ENCODE peak calls at places on chromosomes 1 and 21, in seven cellular contexts. One of them, this sample, is unnamed.

GRCh38 chr1:64042331-64043100 is 160.9 kb upstream of the UBE2U start:
- DNase-seq in ELR: peak; percentile 82
- DNase-seq in AG08396: peak; percentile 63
- DNase-seq in NCI-H2081: no peak
- DNase-seq in SK-N-MC: no peak
- DNase-seq in activated naive CD8-positive, alpha-beta T cell treated with anti-CD3 and anti-CD28 coated beads, Interleukin-2, amount 50 U/mL, for 24 hours: no peak
- DNase-seq in activated naive CD4-positive, alpha-beta T cell: no peak
- DNase-seq in this sample: peak; percentile 98

GRCh38 chr1:67647036-67647798 is 37.8 kb upstream of the GADD45A start:
- DNase-seq in ELR: peak; percentile 28
- DNase-seq in AG08396: no peak
- DNase-seq in NCI-H2081: peak; percentile 36
- DNase-seq in SK-N-MC: no peak
- DNase-seq in activated naive CD8-positive, alpha-beta T cell treated with anti-CD3 and anti-CD28 coated beads, Interleukin-2, amount 50 U/mL, for 24 hours: no peak
- DNase-seq in activated naive CD4-positive, alpha-beta T cell: no peak
- DNase-seq in this sample: no peak

GRCh38 chr1:38239258-38239657 is 192.7 kb upstream of the POU3F1 start:
- DNase-seq in ELR: no peak
- DNase-seq in AG08396: no peak
- DNase-seq in NCI-H2081: no peak
- DNase-seq in SK-N-MC: no peak
- DNase-seq in activated naive CD8-positive, alpha-beta T cell treated with anti-CD3 and anti-CD28 coated beads, Interleukin-2, amount 50 U/mL, for 24 hours: no peak
- DNase-seq in activated naive CD4-positive, alpha-beta T cell: no peak
- DNase-seq in this sample: no peak

GRCh38 chr1:39189592-39190041 is 14.9 kb upstream of the MACF1 start:
- DNase-seq in ELR: peak; percentile 78
- DNase-seq in AG08396: no peak
- DNase-seq in NCI-H2081: no peak
- DNase-seq in SK-N-MC: no peak
- DNase-seq in activated naive CD8-positive, alpha-beta T cell treated with anti-CD3 and anti-CD28 coated beads, Interleukin-2, amount 50 U/mL, for 24 hours: no peak
- DNase-seq in activated naive CD4-positive, alpha-beta T cell: no peak
- DNase-seq in this sample: peak; percentile 86

GRCh38 chr1:76511226-76511625 is 356.1 kb upstream of the ST6GALNAC5 start:
- DNase-seq in ELR: no peak
- DNase-seq in AG08396: no peak
- DNase-seq in NCI-H2081: no peak
- DNase-seq in SK-N-MC: no peak
- DNase-seq in activated naive CD8-positive, alpha-beta T cell treated with anti-CD3 and anti-CD28 coated beads, Interleukin-2, amount 50 U/mL, for 24 hours: no peak
- DNase-seq in activated naive CD4-positive, alpha-beta T cell: no peak
- DNase-seq in this sample: no peak

GRCh38 chr1:71698186-71698585 is 584.2 kb downstream of the NEGR1 start:
- DNase-seq in ELR: no peak
- DNase-seq in AG08396: no peak
- DNase-seq in NCI-H2081: no peak
- DNase-seq in SK-N-MC: no peak
- DNase-seq in activated naive CD8-positive, alpha-beta T cell treated with anti-CD3 and anti-CD28 coated beads, Interleukin-2, amount 50 U/mL, for 24 hours: no peak
- DNase-seq in activated naive CD4-positive, alpha-beta T cell: no peak
- DNase-seq in this sample: no peak

GRCh38 chr21:35511298-35512162 is 462.4 kb upstream of the RUNX1 start:
- DNase-seq in ELR: peak; percentile 57
- DNase-seq in AG08396: no peak
- DNase-seq in NCI-H2081: no peak
- DNase-seq in SK-N-MC: no peak
- DNase-seq in activated naive CD8-positive, alpha-beta T cell treated with anti-CD3 and anti-CD28 coated beads, Interleukin-2, amount 50 U/mL, for 24 hours: no peak
- DNase-seq in activated naive CD4-positive, alpha-beta T cell: no peak
- DNase-seq in this sample: peak; percentile 25

GRCh38 chr1:85463666-85464496 is 1.1 kb downstream of the DDAH1 start:
- DNase-seq in ELR: peak; percentile 31
- DNase-seq in AG08396: peak; percentile 22
- DNase-seq in NCI-H2081: no peak
- DNase-seq in SK-N-MC: no peak
- DNase-seq in activated naive CD8-positive, alpha-beta T cell treated with anti-CD3 and anti-CD28 coated beads, Interleukin-2, amount 50 U/mL, for 24 hours: no peak
- DNase-seq in activated naive CD4-positive, alpha-beta T cell: no peak
- DNase-seq in this sample: no peak

GRCh38 chr1:22500058-22500457 is 48.4 kb downstream of the ZBTB40 start:
- DNase-seq in ELR: peak; percentile 2
- DNase-seq in AG08396: no peak
- DNase-seq in NCI-H2081: no peak
- DNase-seq in SK-N-MC: no peak
- DNase-seq in activated naive CD8-positive, alpha-beta T cell treated with anti-CD3 and anti-CD28 coated beads, Interleukin-2, amount 50 U/mL, for 24 hours: no peak
- DNase-seq in activated naive CD4-positive, alpha-beta T cell: no peak
- DNase-seq in this sample: no peak

GRCh38 chr1:2544093-2544874 is 11.9 kb upstream of the TNFRSF14 start:
- DNase-seq in ELR: no peak
- DNase-seq in AG08396: no peak
- DNase-seq in NCI-H2081: no peak
- DNase-seq in SK-N-MC: no peak
- DNase-seq in activated naive CD8-positive, alpha-beta T cell treated with anti-CD3 and anti-CD28 coated beads, Interleukin-2, amount 50 U/mL, for 24 hours: no peak
- DNase-seq in activated naive CD4-positive, alpha-beta T cell: no peak
- DNase-seq in this sample: no peak

GRCh38 chr1:52792002-52792401 is 50.6 kb upstream of the ZYG11A start:
- DNase-seq in ELR: peak; percentile 11
- DNase-seq in AG08396: no peak
- DNase-seq in NCI-H2081: no peak
- DNase-seq in SK-N-MC: peak; percentile 5
- DNase-seq in activated naive CD8-positive, alpha-beta T cell treated with anti-CD3 and anti-CD28 coated beads, Interleukin-2, amount 50 U/mL, for 24 hours: no peak
- DNase-seq in activated naive CD4-positive, alpha-beta T cell: no peak
- DNase-seq in this sample: peak; percentile 16

GRCh38 chr1:7722670-7723012 is 48.5 kb upstream of the VAMP3 start:
- DNase-seq in ELR: no peak
- DNase-seq in AG08396: no peak
- DNase-seq in NCI-H2081: no peak
- DNase-seq in SK-N-MC: no peak
- DNase-seq in activated naive CD8-positive, alpha-beta T cell treated with anti-CD3 and anti-CD28 coated beads, Interleukin-2, amount 50 U/mL, for 24 hours: no peak
- DNase-seq in activated naive CD4-positive, alpha-beta T cell: no peak
- DNase-seq in this sample: no peak

GRCh38 chr1:99447716-99448115 is 183.4 kb downstream of the PLPPR4 start:
- DNase-seq in ELR: no peak
- DNase-seq in AG08396: no peak
- DNase-seq in NCI-H2081: no peak
- DNase-seq in SK-N-MC: no peak
- DNase-seq in activated naive CD8-positive, alpha-beta T cell treated with anti-CD3 and anti-CD28 coated beads, Interleukin-2, amount 50 U/mL, for 24 hours: no peak
- DNase-seq in activated naive CD4-positive, alpha-beta T cell: no peak
- DNase-seq in this sample: peak; percentile 22

GRCh38 chr1:173064011-173064410 is 13.3 kb upstream of the TNFSF18 start:
- DNase-seq in ELR: peak; percentile 23
- DNase-seq in AG08396: peak; percentile 31
- DNase-seq in NCI-H2081: no peak
- DNase-seq in SK-N-MC: no peak
- DNase-seq in activated naive CD8-positive, alpha-beta T cell treated with anti-CD3 and anti-CD28 coated beads, Interleukin-2, amount 50 U/mL, for 24 hours: no peak
- DNase-seq in activated naive CD4-positive, alpha-beta T cell: no peak
- DNase-seq in this sample: peak; percentile 66

GRCh38 chr1:184627012-184627351 is 127.7 kb downstream of the EDEM3 start:
- DNase-seq in ELR: no peak
- DNase-seq in AG08396: no peak
- DNase-seq in NCI-H2081: no peak
- DNase-seq in SK-N-MC: no peak
- DNase-seq in activated naive CD8-positive, alpha-beta T cell treated with anti-CD3 and anti-CD28 coated beads, Interleukin-2, amount 50 U/mL, for 24 hours: no peak
- DNase-seq in activated naive CD4-positive, alpha-beta T cell: no peak
- DNase-seq in this sample: no peak

GRCh38 chr1:25873120-25873519 is 2.4 kb downstream of the PAQR7 start:
- DNase-seq in ELR: no peak
- DNase-seq in AG08396: no peak
- DNase-seq in NCI-H2081: no peak
- DNase-seq in SK-N-MC: no peak
- DNase-seq in activated naive CD8-positive, alpha-beta T cell treated with anti-CD3 and anti-CD28 coated beads, Interleukin-2, amount 50 U/mL, for 24 hours: no peak
- DNase-seq in activated naive CD4-positive, alpha-beta T cell: no peak
- DNase-seq in this sample: no peak

GRCh38 chr1:51756290-51756689 is 122.2 kb downstream of the NRDC start:
- DNase-seq in ELR: no peak
- DNase-seq in AG08396: no peak
- DNase-seq in NCI-H2081: no peak
- DNase-seq in SK-N-MC: no peak
- DNase-seq in activated naive CD8-positive, alpha-beta T cell treated with anti-CD3 and anti-CD28 coated beads, Interleukin-2, amount 50 U/mL, for 24 hours: no peak
- DNase-seq in activated naive CD4-positive, alpha-beta T cell: no peak
- DNase-seq in this sample: no peak

GRCh38 chr1:119298687-119299086 is 69.9 kb upstream of the HAO2 start:
- DNase-seq in ELR: no peak
- DNase-seq in AG08396: no peak
- DNase-seq in NCI-H2081: peak; percentile 81
- DNase-seq in SK-N-MC: no peak
- DNase-seq in activated naive CD8-positive, alpha-beta T cell treated with anti-CD3 and anti-CD28 coated beads, Interleukin-2, amount 50 U/mL, for 24 hours: no peak
- DNase-seq in activated naive CD4-positive, alpha-beta T cell: no peak
- DNase-seq in this sample: peak; percentile 4

GRCh38 chr1:202959276-202959620 is 1.1 kb upstream of the ADIPOR1 start:
- DNase-seq in ELR: peak; percentile 77
- DNase-seq in AG08396: peak; percentile 77
- DNase-seq in NCI-H2081: peak; percentile 15
- DNase-seq in SK-N-MC: no peak
- DNase-seq in activated naive CD8-positive, alpha-beta T cell treated with anti-CD3 and anti-CD28 coated beads, Interleukin-2, amount 50 U/mL, for 24 hours: no peak
- DNase-seq in activated naive CD4-positive, alpha-beta T cell: no peak
- DNase-seq in this sample: peak; percentile 74

GRCh38 chr1:37474697-37475379 is 458 bp downstream of the ZC3H12A start:
- DNase-seq in ELR: peak; percentile 62
- DNase-seq in AG08396: peak; percentile 57
- DNase-seq in NCI-H2081: no peak
- DNase-seq in SK-N-MC: no peak
- DNase-seq in activated naive CD8-positive, alpha-beta T cell treated with anti-CD3 and anti-CD28 coated beads, Interleukin-2, amount 50 U/mL, for 24 hours: no peak
- DNase-seq in activated naive CD4-positive, alpha-beta T cell: no peak
- DNase-seq in this sample: no peak

GRCh38 chr1:245684636-245685035 is 529.9 kb downstream of the KIF26B start:
- DNase-seq in ELR: no peak
- DNase-seq in AG08396: no peak
- DNase-seq in NCI-H2081: no peak
- DNase-seq in SK-N-MC: no peak
- DNase-seq in activated naive CD8-positive, alpha-beta T cell treated with anti-CD3 and anti-CD28 coated beads, Interleukin-2, amount 50 U/mL, for 24 hours: no peak
- DNase-seq in activated naive CD4-positive, alpha-beta T cell: no peak
- DNase-seq in this sample: no peak

GRCh38 chr1:27605796-27606707 is 2.1 kb upstream of the AHDC1 start:
- DNase-seq in ELR: peak; percentile 69
- DNase-seq in AG08396: peak; percentile 69
- DNase-seq in NCI-H2081: peak; percentile 25
- DNase-seq in SK-N-MC: no peak
- DNase-seq in activated naive CD8-positive, alpha-beta T cell treated with anti-CD3 and anti-CD28 coated beads, Interleukin-2, amount 50 U/mL, for 24 hours: peak; percentile 64
- DNase-seq in activated naive CD4-positive, alpha-beta T cell: peak; percentile 56
- DNase-seq in this sample: peak; percentile 63

GRCh38 chr1:53553734-53554509 is 94.7 kb downstream of the DMRTB1 start:
- DNase-seq in ELR: peak; percentile 36
- DNase-seq in AG08396: no peak
- DNase-seq in NCI-H2081: no peak
- DNase-seq in SK-N-MC: no peak
- DNase-seq in activated naive CD8-positive, alpha-beta T cell treated with anti-CD3 and anti-CD28 coated beads, Interleukin-2, amount 50 U/mL, for 24 hours: no peak
- DNase-seq in activated naive CD4-positive, alpha-beta T cell: no peak
- DNase-seq in this sample: no peak

GRCh38 chr21:44401386-44402160 is 48.2 kb downstream of the TRPM2 start:
- DNase-seq in ELR: no peak
- DNase-seq in AG08396: no peak
- DNase-seq in NCI-H2081: no peak
- DNase-seq in SK-N-MC: no peak
- DNase-seq in activated naive CD8-positive, alpha-beta T cell treated with anti-CD3 and anti-CD28 coated beads, Interleukin-2, amount 50 U/mL, for 24 hours: no peak
- DNase-seq in activated naive CD4-positive, alpha-beta T cell: no peak
- DNase-seq in this sample: no peak

GRCh38 chr1:145985502-145986439 is 10.6 kb downstream of the TXNIP start:
- DNase-seq in ELR: peak; percentile 55
- DNase-seq in AG08396: peak; percentile 29
- DNase-seq in NCI-H2081: no peak
- DNase-seq in SK-N-MC: no peak
- DNase-seq in activated naive CD8-positive, alpha-beta T cell treated with anti-CD3 and anti-CD28 coated beads, Interleukin-2, amount 50 U/mL, for 24 hours: no peak
- DNase-seq in activated naive CD4-positive, alpha-beta T cell: no peak
- DNase-seq in this sample: peak; percentile 73

GRCh38 chr21:31594279-31594678 is 65.2 kb upstream of the SOD1 start:
- DNase-seq in ELR: no peak
- DNase-seq in AG08396: no peak
- DNase-seq in NCI-H2081: no peak
- DNase-seq in SK-N-MC: no peak
- DNase-seq in activated naive CD8-positive, alpha-beta T cell treated with anti-CD3 and anti-CD28 coated beads, Interleukin-2, amount 50 U/mL, for 24 hours: no peak
- DNase-seq in activated naive CD4-positive, alpha-beta T cell: no peak
- DNase-seq in this sample: no peak

GRCh38 chr1:35269190-35269988 is 880 bp downstream of the ZMYM4 start:
- DNase-seq in ELR: peak; percentile 23
- DNase-seq in AG08396: no peak
- DNase-seq in NCI-H2081: peak; percentile 12
- DNase-seq in SK-N-MC: no peak
- DNase-seq in activated naive CD8-positive, alpha-beta T cell treated with anti-CD3 and anti-CD28 coated beads, Interleukin-2, amount 50 U/mL, for 24 hours: peak; percentile 6
- DNase-seq in activated naive CD4-positive, alpha-beta T cell: no peak
- DNase-seq in this sample: no peak

GRCh38 chr21:34930971-34931370 is 118.1 kb downstream of the RUNX1 start:
- DNase-seq in ELR: peak; percentile 58
- DNase-seq in AG08396: no peak
- DNase-seq in NCI-H2081: no peak
- DNase-seq in SK-N-MC: no peak
- DNase-seq in activated naive CD8-positive, alpha-beta T cell treated with anti-CD3 and anti-CD28 coated beads, Interleukin-2, amount 50 U/mL, for 24 hours: no peak
- DNase-seq in activated naive CD4-positive, alpha-beta T cell: no peak
- DNase-seq in this sample: peak; percentile 54

GRCh38 chr1:100896481-100896982 is 642 bp downstream of the SLC30A7 start:
- DNase-seq in ELR: peak; percentile 78
- DNase-seq in AG08396: peak; percentile 48
- DNase-seq in NCI-H2081: peak; percentile 42
- DNase-seq in SK-N-MC: no peak
- DNase-seq in activated naive CD8-positive, alpha-beta T cell treated with anti-CD3 and anti-CD28 coated beads, Interleukin-2, amount 50 U/mL, for 24 hours: peak; percentile 45
- DNase-seq in activated naive CD4-positive, alpha-beta T cell: peak; percentile 11
- DNase-seq in this sample: peak; percentile 65

GRCh38 chr1:201831371-201831770 is 2.4 kb downstream of the IPO9 start:
- DNase-seq in ELR: no peak
- DNase-seq in AG08396: no peak
- DNase-seq in NCI-H2081: no peak
- DNase-seq in SK-N-MC: no peak
- DNase-seq in activated naive CD8-positive, alpha-beta T cell treated with anti-CD3 and anti-CD28 coated beads, Interleukin-2, amount 50 U/mL, for 24 hours: no peak
- DNase-seq in activated naive CD4-positive, alpha-beta T cell: no peak
- DNase-seq in this sample: no peak

GRCh38 chr1:54716299-54717047 is 812 bp downstream of the TTC4 start:
- DNase-seq in ELR: peak; percentile 88
- DNase-seq in AG08396: peak; percentile 57
- DNase-seq in NCI-H2081: no peak
- DNase-seq in SK-N-MC: no peak
- DNase-seq in activated naive CD8-positive, alpha-beta T cell treated with anti-CD3 and anti-CD28 coated beads, Interleukin-2, amount 50 U/mL, for 24 hours: no peak
- DNase-seq in activated naive CD4-positive, alpha-beta T cell: no peak
- DNase-seq in this sample: peak; percentile 81

GRCh38 chr21:42833439-42833815 is 45.9 kb downstream of the WDR4 start:
- DNase-seq in ELR: peak; percentile 50
- DNase-seq in AG08396: peak; percentile 12
- DNase-seq in NCI-H2081: peak; percentile 46
- DNase-seq in SK-N-MC: no peak
- DNase-seq in activated naive CD8-positive, alpha-beta T cell treated with anti-CD3 and anti-CD28 coated beads, Interleukin-2, amount 50 U/mL, for 24 hours: peak; percentile 56
- DNase-seq in activated naive CD4-positive, alpha-beta T cell: peak; percentile 31
- DNase-seq in this sample: peak; percentile 5

GRCh38 chr1:36693116-36693515 is 210.4 kb upstream of the CSF3R start:
- DNase-seq in ELR: no peak
- DNase-seq in AG08396: no peak
- DNase-seq in NCI-H2081: no peak
- DNase-seq in SK-N-MC: no peak
- DNase-seq in activated naive CD8-positive, alpha-beta T cell treated with anti-CD3 and anti-CD28 coated beads, Interleukin-2, amount 50 U/mL, for 24 hours: no peak
- DNase-seq in activated naive CD4-positive, alpha-beta T cell: no peak
- DNase-seq in this sample: no peak

GRCh38 chr1:31381394-31382287 is 8.8 kb upstream of the FABP3 start:
- DNase-seq in ELR: no peak
- DNase-seq in AG08396: no peak
- DNase-seq in NCI-H2081: no peak
- DNase-seq in SK-N-MC: no peak
- DNase-seq in activated naive CD8-positive, alpha-beta T cell treated with anti-CD3 and anti-CD28 coated beads, Interleukin-2, amount 50 U/mL, for 24 hours: no peak
- DNase-seq in activated naive CD4-positive, alpha-beta T cell: no peak
- DNase-seq in this sample: no peak

GRCh38 chr1:1614204-1614953 is 921 bp upstream of the MIB2 start:
- DNase-seq in ELR: peak; percentile 25
- DNase-seq in AG08396: peak; percentile 65
- DNase-seq in NCI-H2081: peak; percentile 16
- DNase-seq in SK-N-MC: no peak
- DNase-seq in activated naive CD8-positive, alpha-beta T cell treated with anti-CD3 and anti-CD28 coated beads, Interleukin-2, amount 50 U/mL, for 24 hours: peak; percentile 60
- DNase-seq in activated naive CD4-positive, alpha-beta T cell: peak; percentile 39
- DNase-seq in this sample: peak; percentile 88

GRCh38 chr1:201365251-201365650 is 12.2 kb downstream of the TNNT2 start:
- DNase-seq in ELR: no peak
- DNase-seq in AG08396: no peak
- DNase-seq in NCI-H2081: no peak
- DNase-seq in SK-N-MC: no peak
- DNase-seq in activated naive CD8-positive, alpha-beta T cell treated with anti-CD3 and anti-CD28 coated beads, Interleukin-2, amount 50 U/mL, for 24 hours: no peak
- DNase-seq in activated naive CD4-positive, alpha-beta T cell: no peak
- DNase-seq in this sample: no peak

GRCh38 chr1:153100241-153100640 is 5.9 kb upstream of the SPRR2E start:
- DNase-seq in ELR: peak; percentile 90
- DNase-seq in AG08396: no peak
- DNase-seq in NCI-H2081: no peak
- DNase-seq in SK-N-MC: no peak
- DNase-seq in activated naive CD8-positive, alpha-beta T cell treated with anti-CD3 and anti-CD28 coated beads, Interleukin-2, amount 50 U/mL, for 24 hours: no peak
- DNase-seq in activated naive CD4-positive, alpha-beta T cell: no peak
- DNase-seq in this sample: peak; percentile 4

GRCh38 chr1:51331206-51332100 is 1.1 kb upstream of the TTC39A start:
- DNase-seq in ELR: peak; percentile 70
- DNase-seq in AG08396: peak; percentile 84
- DNase-seq in NCI-H2081: peak; percentile 81
- DNase-seq in SK-N-MC: no peak
- DNase-seq in activated naive CD8-positive, alpha-beta T cell treated with anti-CD3 and anti-CD28 coated beads, Interleukin-2, amount 50 U/mL, for 24 hours: no peak
- DNase-seq in activated naive CD4-positive, alpha-beta T cell: no peak
- DNase-seq in this sample: peak; percentile 62

This sample was measured in IMR-90.